ENCODE peak calls at places on chromosomes 11 and 22, in six cellular contexts. One of them, this sample, is unnamed.

GRCh38 chr22:19936513-19936912 is 5.1 kb upstream of the COMT start:
- DNase-seq in transverse colon: no peak
- DNase-seq in uterus: no peak
- DNase-seq in cardiac fibroblast: no peak
- DNase-seq in heart right ventricle: no peak
- DNase-seq in right lobe of liver: no peak
- DNase-seq in this sample: no peak

GRCh38 chr22:48335442-48336139 is 1492.1 kb downstream of the BRD1 start:
- DNase-seq in cardiac fibroblast: no peak
- DNase-seq in transverse colon: no peak
- DNase-seq in uterus: no peak
- DNase-seq in right lobe of liver: no peak
- DNase-seq in heart right ventricle: no peak
- DNase-seq in this sample: no peak

GRCh38 chr11:35166369-35167360 is 27.7 kb downstream of the CD44 start:
- DNase-seq in uterus: no peak
- DNase-seq in transverse colon: no peak
- DNase-seq in cardiac fibroblast: peak; percentile 96
- DNase-seq in right lobe of liver: no peak
- DNase-seq in heart right ventricle: no peak
- DNase-seq in this sample: peak; percentile 50

GRCh38 chr11:83816572-83817187 is 530.5 kb upstream of the CCDC90B start:
- DNase-seq in right lobe of liver: no peak
- DNase-seq in heart right ventricle: no peak
- DNase-seq in transverse colon: no peak
- DNase-seq in uterus: no peak
- DNase-seq in cardiac fibroblast: peak; percentile 49
- DNase-seq in this sample: no peak

GRCh38 chr22:27348634-27349033 is 452.9 kb downstream of the MN1 start:
- DNase-seq in uterus: no peak
- DNase-seq in transverse colon: no peak
- DNase-seq in right lobe of liver: no peak
- DNase-seq in cardiac fibroblast: peak; percentile 63
- DNase-seq in heart right ventricle: no peak
- DNase-seq in this sample: no peak

GRCh38 chr11:81004576-81004975 is 1563.7 kb upstream of the TENM4 start:
- DNase-seq in heart right ventricle: no peak
- DNase-seq in cardiac fibroblast: no peak
- DNase-seq in right lobe of liver: no peak
- DNase-seq in uterus: no peak
- DNase-seq in transverse colon: no peak
- DNase-seq in this sample: no peak

GRCh38 chr11:12318791-12319733 is 58.3 kb upstream of the PARVA start:
- DNase-seq in right lobe of liver: no peak
- DNase-seq in cardiac fibroblast: no peak
- DNase-seq in heart right ventricle: no peak
- DNase-seq in uterus: no peak
- DNase-seq in transverse colon: no peak
- DNase-seq in this sample: no peak

GRCh38 chr11:84310261-84310660 is 1024.1 kb upstream of the CCDC90B start:
- DNase-seq in heart right ventricle: no peak
- DNase-seq in right lobe of liver: no peak
- DNase-seq in cardiac fibroblast: peak; percentile 67
- DNase-seq in transverse colon: no peak
- DNase-seq in uterus: no peak
- DNase-seq in this sample: no peak

GRCh38 chr11:73752216-73752867 is 8.5 kb downstream of the RAB6A start:
- DNase-seq in heart right ventricle: no peak
- DNase-seq in transverse colon: no peak
- DNase-seq in uterus: no peak
- DNase-seq in right lobe of liver: no peak
- DNase-seq in cardiac fibroblast: no peak
- DNase-seq in this sample: no peak

GRCh38 chr11:18853086-18853720 is 61.6 kb upstream of the PTPN5 start:
- DNase-seq in transverse colon: no peak
- DNase-seq in uterus: no peak
- DNase-seq in right lobe of liver: no peak
- DNase-seq in cardiac fibroblast: peak; percentile 51
- DNase-seq in heart right ventricle: no peak
- DNase-seq in this sample: no peak

GRCh38 chr11:69718912-69719311 is 15.1 kb upstream of the FGF19 start:
- DNase-seq in right lobe of liver: no peak
- DNase-seq in cardiac fibroblast: no peak
- DNase-seq in heart right ventricle: no peak
- DNase-seq in transverse colon: no peak
- DNase-seq in uterus: no peak
- DNase-seq in this sample: no peak

GRCh38 chr11:69493931-69494821 is 12.7 kb downstream of the LINC01488 start:
- DNase-seq in right lobe of liver: no peak
- DNase-seq in uterus: no peak
- DNase-seq in heart right ventricle: no peak
- DNase-seq in transverse colon: no peak
- DNase-seq in cardiac fibroblast: no peak
- DNase-seq in this sample: no peak

GRCh38 chr11:63518548-63518947 is 12.7 kb downstream of the LGALS12 start:
- DNase-seq in uterus: no peak
- DNase-seq in heart right ventricle: no peak
- DNase-seq in right lobe of liver: no peak
- DNase-seq in cardiac fibroblast: peak; percentile 44
- DNase-seq in transverse colon: no peak
- DNase-seq in this sample: no peak

GRCh38 chr22:42648368-42649260 is 578 bp downstream of the CYB5R3 start:
- DNase-seq in right lobe of liver: peak; percentile 93
- DNase-seq in transverse colon: peak; percentile 89
- DNase-seq in uterus: no peak
- DNase-seq in cardiac fibroblast: peak; percentile 43
- DNase-seq in heart right ventricle: peak; percentile 61
- DNase-seq in this sample: no peak

GRCh38 chr11:111449158-111449557 is 63.0 kb downstream of the BTG4 start:
- DNase-seq in uterus: no peak
- DNase-seq in heart right ventricle: no peak
- DNase-seq in cardiac fibroblast: no peak
- DNase-seq in right lobe of liver: no peak
- DNase-seq in transverse colon: no peak
- DNase-seq in this sample: no peak

GRCh38 chr22:35893698-35894097 is 134.9 kb downstream of the RBFOX2 start:
- DNase-seq in heart right ventricle: peak; percentile 65
- DNase-seq in cardiac fibroblast: peak; percentile 43
- DNase-seq in transverse colon: no peak
- DNase-seq in right lobe of liver: peak; percentile 65
- DNase-seq in uterus: peak; percentile 30
- DNase-seq in this sample: no peak

GRCh38 chr11:114166897-114167323 is 107.4 kb downstream of the ZBTB16 start:
- DNase-seq in transverse colon: no peak
- DNase-seq in heart right ventricle: no peak
- DNase-seq in right lobe of liver: no peak
- DNase-seq in uterus: no peak
- DNase-seq in cardiac fibroblast: peak; percentile 95
- DNase-seq in this sample: no peak

GRCh38 chr11:79208126-79208525 is 232.7 kb downstream of the TENM4 start:
- DNase-seq in right lobe of liver: no peak
- DNase-seq in cardiac fibroblast: no peak
- DNase-seq in uterus: no peak
- DNase-seq in transverse colon: no peak
- DNase-seq in heart right ventricle: no peak
- DNase-seq in this sample: no peak

GRCh38 chr22:48851933-48852549 is 975.6 kb downstream of the BRD1 start:
- DNase-seq in transverse colon: no peak
- DNase-seq in right lobe of liver: peak; percentile 36
- DNase-seq in uterus: no peak
- DNase-seq in heart right ventricle: no peak
- DNase-seq in cardiac fibroblast: no peak
- DNase-seq in this sample: no peak

GRCh38 chr22:39900306-39901227 is at the start of gene GRAP2:
- DNase-seq in uterus: no peak
- DNase-seq in heart right ventricle: no peak
- DNase-seq in cardiac fibroblast: no peak
- DNase-seq in transverse colon: peak; percentile 32
- DNase-seq in right lobe of liver: no peak
- DNase-seq in this sample: no peak

GRCh38 chr11:9895016-9895415 is 231.1 kb downstream of the SWAP70 start:
- DNase-seq in right lobe of liver: no peak
- DNase-seq in transverse colon: no peak
- DNase-seq in uterus: no peak
- DNase-seq in heart right ventricle: no peak
- DNase-seq in cardiac fibroblast: peak; percentile 57
- DNase-seq in this sample: no peak

GRCh38 chr11:9887492-9887891 is 223.6 kb downstream of the SWAP70 start:
- DNase-seq in uterus: no peak
- DNase-seq in heart right ventricle: no peak
- DNase-seq in right lobe of liver: no peak
- DNase-seq in cardiac fibroblast: no peak
- DNase-seq in transverse colon: no peak
- DNase-seq in this sample: no peak

GRCh38 chr11:9888938-9889337 is 225.1 kb downstream of the SWAP70 start:
- DNase-seq in transverse colon: no peak
- DNase-seq in uterus: no peak
- DNase-seq in right lobe of liver: no peak
- DNase-seq in cardiac fibroblast: no peak
- DNase-seq in heart right ventricle: no peak
- DNase-seq in this sample: no peak

GRCh38 chr11:9896902-9897301 is 233.0 kb downstream of the SWAP70 start:
- DNase-seq in cardiac fibroblast: no peak
- DNase-seq in transverse colon: no peak
- DNase-seq in uterus: no peak
- DNase-seq in heart right ventricle: no peak
- DNase-seq in right lobe of liver: no peak
- DNase-seq in this sample: no peak

DNA sequence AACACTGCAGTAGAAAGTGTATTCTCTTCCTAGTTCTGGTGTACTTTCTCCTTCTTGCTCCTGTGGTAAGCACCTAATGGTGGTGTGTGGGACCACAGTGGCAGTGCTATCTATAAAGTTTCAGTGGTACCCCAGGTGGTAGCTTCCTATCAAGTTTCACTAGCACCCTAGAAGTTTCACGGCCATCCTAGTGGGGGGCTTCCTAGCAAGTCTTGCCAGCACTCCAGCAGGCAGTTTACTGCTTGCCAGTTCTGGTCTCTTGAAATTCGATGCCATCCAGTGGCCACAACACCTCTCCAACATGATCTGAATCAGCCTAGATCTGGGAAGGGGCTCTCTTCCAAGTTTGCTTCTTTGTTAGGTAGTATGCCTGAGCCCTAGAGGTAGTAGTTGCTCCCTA is 229.6 kb downstream of the SWAP70 start:
- DNase-seq in transverse colon: no peak
- DNase-seq in heart right ventricle: no peak
- DNase-seq in uterus: no peak
- DNase-seq in right lobe of liver: no peak
- DNase-seq in cardiac fibroblast: no peak
- DNase-seq in this sample: no peak
- TF ChIP-seq CTCF in transverse colon: no peak
- TF ChIP-seq CTCF in heart right ventricle: no peak
- TF ChIP-seq CTCF in uterus: no peak
- TF ChIP-seq CTCF in right lobe of liver: no peak
- TF ChIP-seq CTCF in cardiac fibroblast: no peak
- TF ChIP-seq CTCF in this sample: no peak

DNA sequence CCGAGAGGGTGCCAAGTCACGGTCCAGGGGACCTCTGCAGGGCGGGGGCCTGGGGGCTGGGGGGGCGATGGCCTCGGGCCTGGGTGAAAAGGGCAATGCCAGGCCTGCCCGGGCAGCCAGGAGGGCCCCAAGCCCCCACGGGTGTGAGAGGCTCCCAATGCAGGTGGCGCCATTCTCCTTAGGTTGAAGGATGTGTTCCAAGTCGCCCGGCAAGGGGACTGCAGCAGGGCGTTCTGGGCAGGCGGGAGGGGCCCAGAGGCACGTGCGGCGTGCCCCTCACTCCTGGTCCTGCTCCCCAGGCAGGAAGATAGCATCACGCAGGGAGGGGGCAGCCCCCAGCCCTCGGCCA is 730 bp upstream of the TNNI2 start:
- DNase-seq in cardiac fibroblast: no peak
- DNase-seq in uterus: no peak
- DNase-seq in heart right ventricle: no peak
- DNase-seq in transverse colon: no peak
- DNase-seq in right lobe of liver: no peak
- DNase-seq in this sample: no peak
- TF ChIP-seq CTCF in cardiac fibroblast: no peak
- TF ChIP-seq CTCF in uterus: no peak
- TF ChIP-seq CTCF in heart right ventricle: peak; percentile 16
- TF ChIP-seq CTCF in transverse colon: no peak
- TF ChIP-seq CTCF in right lobe of liver: peak; percentile 2
- TF ChIP-seq CTCF in this sample: peak; percentile 67

GRCh38 chr11:77117485-77117884 is 10.6 kb upstream of the MYO7A start:
- DNase-seq in cardiac fibroblast: no peak
- DNase-seq in right lobe of liver: no peak
- DNase-seq in transverse colon: no peak
- DNase-seq in heart right ventricle: no peak
- DNase-seq in uterus: no peak
- DNase-seq in this sample: no peak
- TF ChIP-seq CTCF in cardiac fibroblast: no peak
- TF ChIP-seq CTCF in right lobe of liver: no peak
- TF ChIP-seq CTCF in transverse colon: no peak
- TF ChIP-seq CTCF in heart right ventricle: no peak
- TF ChIP-seq CTCF in uterus: no peak
- TF ChIP-seq CTCF in this sample: no peak

DNA sequence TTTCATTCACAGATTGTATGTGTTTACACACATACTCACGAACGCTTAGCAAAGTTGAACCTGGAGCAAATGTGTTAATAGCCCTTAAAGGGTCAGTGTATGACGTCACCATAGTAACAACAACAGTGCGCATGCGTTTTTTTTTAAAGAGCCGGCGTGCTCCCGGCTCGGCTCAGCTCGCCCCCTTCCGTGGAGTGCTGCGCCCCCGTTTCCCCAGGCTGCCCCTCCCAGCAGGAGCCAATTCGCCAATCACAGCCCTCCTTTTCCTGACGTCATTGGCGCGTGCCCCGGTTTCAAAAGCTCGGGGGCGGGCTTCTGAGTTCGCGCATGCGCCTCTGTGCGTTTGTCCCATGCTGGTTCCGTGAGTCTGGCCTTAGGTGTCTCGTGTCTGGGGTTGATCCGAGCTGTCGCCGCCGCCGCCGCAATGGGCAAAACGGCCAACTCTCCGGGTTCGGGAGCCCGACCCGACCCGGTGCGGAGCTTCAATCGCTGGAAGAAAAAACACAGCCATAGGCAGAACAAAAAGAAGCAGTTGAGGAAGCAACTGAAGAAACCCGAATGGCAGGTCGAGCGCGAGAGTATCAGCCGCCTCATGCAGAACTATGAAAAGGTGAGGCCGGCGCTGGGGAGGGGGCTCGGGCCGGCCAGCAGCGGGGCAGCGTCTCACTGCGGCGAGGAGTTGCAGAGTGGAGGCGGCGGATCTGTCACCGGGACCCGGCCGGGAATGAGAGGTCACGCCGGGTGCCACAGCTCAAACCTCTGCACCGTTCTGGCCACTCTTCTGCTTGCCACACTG is at the start of gene DDX10:
- DNase-seq in uterus: peak; percentile 99
- DNase-seq in cardiac fibroblast: peak; percentile 99
- DNase-seq in heart right ventricle: peak; percentile 98
- DNase-seq in transverse colon: peak; percentile 99
- DNase-seq in right lobe of liver: peak; percentile 99
- DNase-seq in this sample: peak; percentile 97
- TF ChIP-seq CTCF in uterus: peak; percentile 25
- TF ChIP-seq CTCF in cardiac fibroblast: no peak
- TF ChIP-seq CTCF in heart right ventricle: no peak
- TF ChIP-seq CTCF in transverse colon: no peak
- TF ChIP-seq CTCF in right lobe of liver: peak; percentile 14
- TF ChIP-seq CTCF in this sample: no peak

This sample was measured in CD14-positive monocyte.